ENCODE peak calls at places on chromosomes 13 and 19, in five cellular contexts. C is fibroblast of the aortic adventitia; X is CD8-positive, alpha-beta T cell; S is WERI-Rb-1; I is hepatocyte. J is an unnamed sample.
A peak's percentile ranks its signal among the peaks of the same experiment; 100 is the strongest.

GRCh38 chr19:28019371-28019770 is 1193.6 kb downstream of the UQCRFS1 start:
- DNase-seq in C (no peak), I (peak; percentile 15), X (no peak), S (peak; percentile 79), J (no peak)

GRCh38 chr13:114015608-114016295 is 41.9 kb upstream of the C13orf46 start:
- DNase-seq in X (no peak), C (peak; percentile 64), I (no peak), S (no peak), J (peak; percentile 34)

GRCh38 chr13:20394506-20394905 is 131.2 kb downstream of the CRYL1 start:
- DNase-seq in C (no peak), I (no peak), X (no peak), S (no peak), J (no peak)

GRCh38 chr13:30464496-30465351 is 1.0 kb downstream of the HMGB1 start:
- DNase-seq in C (peak; percentile 80), S (peak; percentile 45), X (peak; percentile 83), I (peak; percentile 90), J (peak; percentile 86)

GRCh38 chr13:99996177-99996705 is 14.7 kb downstream of the ZIC2 start:
- DNase-seq in C (no peak), I (no peak), S (no peak), X (no peak), J (no peak)

GRCh38 chr19:38057954-38058690 is 151.1 kb downstream of the SIPA1L3 start:
- DNase-seq in I (peak; percentile 28), S (peak; percentile 85), X (no peak), C (no peak), J (peak; percentile 87)

GRCh38 chr19:41325947-41326706 is 16.2 kb downstream of the CCDC97 start:
- DNase-seq in I (peak; percentile 58), S (no peak), X (peak; percentile 54), C (peak; percentile 50), J (no peak)

GRCh38 chr19:8370176-8371010 is 6.4 kb downstream of the ANGPTL4 start:
- DNase-seq in X (no peak), C (peak; percentile 17), I (no peak), S (no peak), J (no peak)

GRCh38 chr19:58361900-58362271 is 665 bp downstream of the ZNF497 start:
- DNase-seq in C (no peak), S (peak; percentile 79), I (peak; percentile 68), X (peak; percentile 47), J (peak; percentile 63)

GRCh38 chr19:1247747-1248453 is 483 bp upstream of the MIDN start:
- DNase-seq in I (peak; percentile 88), S (peak; percentile 71), X (peak; percentile 74), C (peak; percentile 51), J (peak; percentile 65)

GRCh38 chr19:7908078-7908699 is 4.5 kb downstream of the MAP2K7 start:
- DNase-seq in X (no peak), C (no peak), S (no peak), I (no peak), J (no peak)

GRCh38 chr13:95106562-95106961 is 194.7 kb downstream of the ABCC4 start:
- DNase-seq in I (no peak), S (no peak), C (no peak), X (no peak), J (no peak)

GRCh38 chr13:91144054-91144453 is 203.4 kb upstream of the MIR17HG start:
- DNase-seq in S (no peak), I (no peak), C (no peak), X (no peak), J (no peak)

GRCh38 chr13:46552302-46552680 is 679 bp upstream of the LRCH1 start:
- DNase-seq in X (no peak), I (no peak), C (no peak), S (no peak), J (no peak)

GRCh38 chr13:97658556-97658955 is 224.6 kb downstream of the RAP2A start:
- DNase-seq in C (no peak), I (no peak), S (no peak), X (no peak), J (no peak)

GRCh38 chr13:108919036-108919907 is 289.9 kb downstream of the MYO16 start:
- DNase-seq in S (no peak), I (no peak), X (no peak), C (no peak), J (no peak)

GRCh38 chr19:7098701-7099596 is 29.4 kb downstream of the ZNF557 start:
- DNase-seq in X (peak; percentile 86), S (peak; percentile 95), I (peak; percentile 95), C (peak; percentile 92), J (peak; percentile 96)

GRCh38 chr19:23273594-23274412 is 23.6 kb upstream of the ZNF724 start:
- DNase-seq in X (peak; percentile 91), S (peak; percentile 95), C (peak; percentile 85), I (peak; percentile 95), J (peak; percentile 94)
- TF ChIP-seq CTCF in X (no peak), S (no peak), C (no peak), I (no peak), J (no peak)

DNA sequence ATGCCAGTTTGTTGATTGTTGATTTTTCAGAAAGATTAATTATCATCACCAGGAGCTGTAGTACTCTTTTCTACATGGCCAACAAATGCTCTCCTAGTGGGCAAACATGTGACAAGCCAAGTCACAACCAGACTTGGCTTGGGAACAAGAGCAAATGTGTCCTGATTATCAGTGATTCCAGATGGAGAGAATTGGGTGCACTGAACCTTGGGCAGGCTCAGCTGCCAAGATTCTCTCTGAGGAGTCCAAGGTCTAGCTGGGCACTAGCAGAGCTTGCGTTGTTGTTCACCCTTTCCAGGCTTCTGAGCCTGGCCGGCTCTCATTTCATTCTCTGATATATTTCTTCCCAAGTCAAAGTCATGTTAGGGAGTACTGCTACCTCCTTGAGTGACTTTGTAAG is 27.2 kb upstream of the GPI start:
- DNase-seq in C (no peak), I (no peak), S (no peak), X (no peak), J (no peak)
- TF ChIP-seq CTCF in C (no peak), I (no peak), S (no peak), X (no peak), J (no peak)

DNA sequence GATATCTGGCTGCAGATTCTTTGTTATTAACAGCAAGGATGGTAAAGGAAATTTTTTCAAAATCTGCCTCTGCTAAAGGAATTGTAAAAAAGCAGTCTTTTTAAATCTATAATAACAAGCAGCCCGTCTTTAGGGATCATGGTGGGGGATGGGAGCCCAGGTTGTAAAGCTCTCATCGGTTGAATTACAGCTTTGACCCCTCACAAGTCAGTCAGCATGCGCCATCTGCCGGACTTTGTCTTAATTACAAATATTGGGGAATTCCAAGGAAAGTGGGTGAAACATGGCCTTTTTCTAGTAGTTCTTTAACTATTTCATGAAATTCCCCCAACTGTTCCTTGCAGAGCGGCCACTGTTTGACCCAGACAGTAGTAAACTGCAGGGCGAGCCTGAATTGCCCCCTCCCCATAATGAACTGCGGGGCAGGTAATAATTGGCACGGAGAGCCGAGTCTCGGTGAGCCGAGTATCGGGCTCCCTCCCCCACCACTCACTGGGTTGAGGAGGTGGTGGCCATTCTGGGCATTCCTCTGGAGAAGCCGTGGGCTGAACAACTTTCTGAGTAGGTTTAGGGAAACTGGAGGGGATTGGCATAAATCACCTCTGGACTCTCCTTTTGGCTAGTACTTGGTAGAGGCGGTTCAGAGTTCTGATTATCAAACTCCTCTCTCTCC is 11.6 kb downstream of the ZNF578 start:
- DNase-seq in X (no peak), I (peak; percentile 35), S (peak; percentile 82), C (no peak), J (no peak)
- TF ChIP-seq CTCF in X (no peak), I (peak; percentile 33), S (peak; percentile 45), C (no peak), J (peak; percentile 20)

DNA sequence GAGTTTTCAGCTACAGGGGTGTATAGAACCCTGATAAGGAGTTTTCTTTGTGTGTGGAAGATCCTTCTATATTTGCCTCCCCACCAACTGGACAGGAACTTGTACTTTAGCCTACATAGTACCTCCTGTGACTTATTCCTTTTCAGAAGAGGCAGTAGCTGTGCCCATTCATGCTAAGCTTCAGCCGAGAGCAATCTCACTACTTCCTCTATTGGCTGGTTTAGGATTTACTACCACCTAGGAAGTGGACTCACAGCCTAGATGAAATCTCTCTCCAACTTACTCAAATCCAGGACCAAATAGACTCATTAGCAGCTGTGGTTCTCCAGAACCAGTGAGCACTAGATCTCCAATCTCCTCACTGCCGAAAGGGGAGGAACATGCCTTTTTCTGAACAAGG is 2.3 kb upstream of the REX1BD start:
- DNase-seq in I (no peak), X (no peak), C (no peak), S (no peak), J (no peak)
- TF ChIP-seq CTCF in I (no peak), X (no peak), C (peak; percentile 22), S (no peak), J (no peak)

DNA sequence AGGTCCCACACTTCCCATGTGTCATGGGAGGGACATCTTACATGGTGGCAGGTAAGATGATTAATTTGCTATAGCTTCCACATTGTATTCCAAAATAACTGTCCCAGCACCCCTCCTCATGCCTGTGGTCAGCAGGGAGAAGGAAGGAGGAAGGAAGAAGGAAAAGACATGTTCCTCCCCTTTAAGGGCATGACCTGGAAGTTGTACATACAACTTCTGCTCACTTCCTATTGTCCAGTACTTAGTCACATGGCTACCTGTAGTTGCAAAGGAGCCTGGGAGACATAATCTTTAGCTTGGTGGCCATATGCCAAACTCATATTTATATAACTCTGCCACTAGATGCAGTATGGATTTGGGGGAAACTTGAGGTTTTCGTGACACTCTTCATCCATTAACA is 17.6 kb upstream of the CASP14 start:
- DNase-seq in S (no peak), I (no peak), C (no peak), X (no peak), J (no peak)
- TF ChIP-seq CTCF in S (no peak), I (no peak), C (no peak), X (no peak), J (no peak)

DNA sequence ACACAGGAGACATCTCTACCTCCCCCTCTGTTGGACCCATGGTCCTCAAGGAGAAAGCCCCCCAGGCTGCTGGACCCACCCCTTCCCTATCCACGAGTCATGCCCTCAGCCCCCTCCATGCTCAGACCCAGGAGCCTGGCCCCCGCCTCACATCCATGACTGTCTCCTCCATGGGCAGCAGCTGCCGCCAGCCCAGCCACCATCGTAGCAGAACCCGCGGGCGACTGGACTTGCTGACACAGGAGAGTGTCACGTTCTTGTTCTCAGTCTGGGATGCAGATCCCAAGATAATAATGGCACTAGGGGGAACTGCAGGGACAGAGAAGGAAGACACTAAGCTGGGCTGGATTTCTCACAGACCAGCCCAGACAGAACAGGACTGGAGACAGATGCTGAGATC is 3.8 kb downstream of the NPHS1 start:
- DNase-seq in S (no peak), C (no peak), X (no peak), I (no peak), J (no peak)
- TF ChIP-seq CTCF in S (no peak), C (no peak), X (no peak), I (no peak), J (no peak)

GRCh38 chr19:4609878-4610511 is 29.3 kb upstream of the TNFAIP8L1 start:
- DNase-seq in I (no peak), C (no peak), X (no peak), S (peak; percentile 38), J (peak; percentile 54)
- TF ChIP-seq CTCF in I (no peak), C (no peak), X (no peak), S (no peak), J (no peak)

GRCh38 chr13:60990032-60990733 is 425.5 kb downstream of the PCDH20 start:
- DNase-seq in S (peak; percentile 8), C (no peak), I (no peak), X (no peak), J (no peak)
- TF ChIP-seq CTCF in S (peak; percentile 24), C (no peak), I (no peak), X (no peak), J (no peak)